ENCODE peak calls at places on chromosomes 6 and 20, in five cellular contexts. U is kidney epithelial cell, M is activated T-cell treated with anti-CD3 and anti-CD28 coated beads for 4 hours, X is Kasumi-1, Y is NCI-H1105. A is an unnamed sample.

GRCh38 chr6:17948725-17949124 is 38.7 kb downstream of the KIF13A start:
- DNase-seq in U (no peak), Y (no peak), M (no peak), X (no peak), A (no peak)

GRCh38 chr6:29887330-29887818 is 55.0 kb upstream of the HLA-A start:
- DNase-seq in M (no peak), U (no peak), X (no peak), Y (no peak), A (no peak)

GRCh38 chr6:169075211-169075621 is 178.4 kb downstream of the THBS2 start:
- DNase-seq in M (no peak), Y (no peak), X (no peak), U (no peak), A (no peak)

GRCh38 chr6:26233608-26234420 is 131.2 kb upstream of the BTN3A2 start:
- DNase-seq in Y (no peak), M (peak; percentile 41), X (peak; percentile 42), U (no peak), A (no peak)

GRCh38 chr20:25470045-25470444 is 62.6 kb downstream of the GINS1 start:
- DNase-seq in U (no peak), M (peak; percentile 3), X (peak; percentile 36), Y (peak; percentile 1), A (no peak)

GRCh38 chr6:157326979-157327378 is 3.7 kb upstream of the TMEM242 start:
- DNase-seq in Y (no peak), X (no peak), M (no peak), U (no peak), A (no peak)

GRCh38 chr6:81938991-81939773 is 186.7 kb upstream of the TENT5A start:
- DNase-seq in X (no peak), U (no peak), M (no peak), Y (no peak), A (peak; percentile 27)

GRCh38 chr20:58402827-58403226 is 13.8 kb downstream of the VAPB start:
- DNase-seq in M (no peak), Y (no peak), U (no peak), X (no peak), A (no peak)

GRCh38 chr6:47187108-47187507 is 122.6 kb downstream of the TNFRSF21 start:
- DNase-seq in U (no peak), M (no peak), X (no peak), Y (no peak), A (no peak)

GRCh38 chr6:52724406-52725121 is 38.7 kb downstream of the GSTA2 start:
- DNase-seq in Y (peak; percentile 18), U (no peak), M (peak; percentile 8), X (peak; percentile 87), A (no peak)

GRCh38 chr6:138925806-138926205 is 62.2 kb downstream of the REPS1 start:
- DNase-seq in Y (no peak), M (no peak), U (no peak), X (no peak), A (no peak)

GRCh38 chr20:62816879-62817873 is at the start of gene COL9A3:
- DNase-seq in X (no peak), U (no peak), Y (no peak), M (no peak), A (no peak)

GRCh38 chr6:121800047-121800446 is 364.6 kb downstream of the GJA1 start:
- DNase-seq in M (no peak), X (no peak), U (no peak), Y (no peak), A (no peak)

GRCh38 chr6:143401636-143402370 is 48.7 kb downstream of the ADAT2 start:
- DNase-seq in X (no peak), U (no peak), Y (no peak), M (no peak), A (no peak)

GRCh38 chr6:106637718-106638341 is 8.5 kb downstream of the QRSL1 start:
- DNase-seq in U (no peak), X (no peak), M (no peak), Y (no peak), A (no peak)

GRCh38 chr6:70706491-70707123 is 38.9 kb downstream of the SMAP1 start:
- DNase-seq in U (no peak), Y (peak; percentile 40), X (peak; percentile 78), M (no peak), A (no peak)

GRCh38 chr20:38987777-38988176 is 25.6 kb downstream of the DHX35 start:
- DNase-seq in X (no peak), U (no peak), Y (no peak), M (no peak), A (no peak)

GRCh38 chr20:53594068-53595017 is 704 bp upstream of the ZNF217 start:
- DNase-seq in Y (peak; percentile 96), X (peak; percentile 78), U (no peak), M (peak; percentile 98), A (no peak)

GRCh38 chr6:56357616-56358373 is 110.4 kb upstream of the COL21A1 start:
- DNase-seq in X (no peak), Y (no peak), U (no peak), M (no peak), A (no peak)

GRCh38 chr6:134253681-134254080 is 64.2 kb downstream of the SGK1 start:
- DNase-seq in X (no peak), Y (no peak), M (no peak), U (peak; percentile 58), A (no peak)

GRCh38 chr20:53800883-53801604 is 207.4 kb upstream of the ZNF217 start:
- DNase-seq in X (no peak), U (no peak), M (no peak), Y (no peak), A (no peak)